ENCODE peak calls at places on chromosomes 5 and 9, in five cellular contexts. M is naive thymus-derived CD8-positive, alpha-beta T cell; E is DMS153; J is heart left ventricle; P is GM19239. S is an unnamed sample.

GRCh38 chr9:114467226-114467750 is 38.0 kb downstream of the WHRN start:
- DNase-seq in P (no peak), M (no peak), E (no peak), J (no peak), S (no peak)

GRCh38 chr5:152331718-152332117 is 73.4 kb downstream of the NMUR2 start:
- DNase-seq in M (no peak), J (no peak), E (no peak), P (no peak), S (no peak)

GRCh38 chr5:95595289-95595931 is 24.5 kb upstream of the GPR150 start:
- DNase-seq in P (no peak), M (no peak), J (no peak), E (no peak), S (no peak)

GRCh38 chr5:114185274-114185673 is 176.6 kb upstream of the KCNN2 start:
- DNase-seq in M (no peak), E (no peak), J (peak; percentile 61), P (no peak), S (no peak)

GRCh38 chr9:127642047-127642740 is 30.1 kb downstream of the STXBP1 start:
- DNase-seq in P (no peak), J (no peak), M (no peak), E (no peak), S (no peak)

GRCh38 chr5:42787845-42788244 is 23.8 kb downstream of the SELENOP start:
- DNase-seq in M (no peak), P (no peak), J (no peak), E (no peak), S (no peak)

GRCh38 chr5:170055606-170056005 is 50.1 kb upstream of the FOXI1 start:
- DNase-seq in P (no peak), E (no peak), M (no peak), J (no peak), S (no peak)

GRCh38 chr5:163565492-163565891 is 60.1 kb downstream of the MAT2B start:
- DNase-seq in E (no peak), M (no peak), J (no peak), P (no peak), S (no peak)

GRCh38 chr5:157222506-157223230 is 42.0 kb downstream of the ITK start:
- DNase-seq in E (no peak), J (no peak), P (no peak), M (peak; percentile 50), S (no peak)

GRCh38 chr9:128972956-128973355 is 25.5 kb downstream of the NUP188 start:
- DNase-seq in E (no peak), M (no peak), J (no peak), P (no peak), S (no peak)

GRCh38 chr5:175922192-175922885 is 45.8 kb downstream of the THOC3 start:
- DNase-seq in E (no peak), J (no peak), M (no peak), P (no peak), S (no peak)

GRCh38 chr5:163309850-163310365 is 127.5 kb upstream of the CCNG1 start:
- DNase-seq in M (no peak), E (no peak), J (no peak), P (no peak), S (no peak)

GRCh38 chr5:159735036-159735435 is 181.2 kb upstream of the ADRA1B start:
- DNase-seq in M (no peak), P (no peak), E (no peak), J (no peak), S (no peak)

GRCh38 chr9:129945314-129945713 is 97.7 kb downstream of the FNBP1 start:
- DNase-seq in J (no peak), M (peak; percentile 62), E (no peak), P (no peak), S (no peak)

GRCh38 chr9:122346478-122347347 is 24.1 kb upstream of the PTGS1 start:
- DNase-seq in P (no peak), J (peak; percentile 73), M (no peak), E (no peak), S (peak; percentile 21)

GRCh38 chr5:161546463-161547301 is at the start of gene GABRB2:
- DNase-seq in M (no peak), P (peak; percentile 40), E (no peak), J (no peak), S (peak; percentile 27)

GRCh38 chr9:101165131-101165530 is 136.6 kb downstream of the PLPPR1 start:
- DNase-seq in M (no peak), E (no peak), P (no peak), J (no peak), S (no peak)

GRCh38 chr9:129028192-129028966 is at the start of gene SH3GLB2:
- DNase-seq in P (peak; percentile 99), J (peak; percentile 98), M (peak; percentile 93), E (peak; percentile 65), S (peak; percentile 84)

GRCh38 chr9:22829236-22829635 is 382.6 kb downstream of the DMRTA1 start:
- DNase-seq in M (no peak), P (no peak), E (no peak), J (no peak), S (no peak)

GRCh38 chr9:7879551-7880245 is 80.1 kb upstream of the DMAC1 start:
- DNase-seq in M (peak; percentile 10), E (no peak), J (no peak), P (no peak), S (no peak)

GRCh38 chr5:95818181-95819147 is 4.1 kb downstream of the GLRX start:
- DNase-seq in E (no peak), M (no peak), J (no peak), P (no peak), S (peak; percentile 62)

GRCh38 chr5:761206-761771 is 23.2 kb downstream of the ZDHHC11B start:
- DNase-seq in M (no peak), E (no peak), P (no peak), J (no peak), S (no peak)

GRCh38 chr5:115601709-115602584 is at the start of gene TICAM2:
- DNase-seq in P (peak; percentile 59), M (peak; percentile 61), J (peak; percentile 76), E (no peak), S (peak; percentile 74)

GRCh38 chr5:31029925-31030324 is 163.6 kb upstream of the CDH6 start:
- DNase-seq in P (no peak), E (no peak), J (no peak), M (no peak), S (no peak)

GRCh38 chr5:153517105-153517700 is 26.7 kb downstream of the GRIA1 start:
- DNase-seq in P (no peak), E (no peak), M (no peak), J (no peak), S (no peak)

GRCh38 chr9:109232449-109232848 is 65.4 kb upstream of the FRRS1L start:
- DNase-seq in M (no peak), E (no peak), P (no peak), J (no peak), S (no peak)

GRCh38 chr5:177025139-177025538 is 2.6 kb downstream of the ZNF346 start:
- DNase-seq in J (no peak), P (no peak), M (no peak), E (no peak), S (no peak)

GRCh38 chr5:135437796-135438560 is 9.2 kb downstream of the DCANP1 start:
- DNase-seq in E (peak; percentile 10), P (no peak), J (peak; percentile 58), M (no peak), S (no peak)

GRCh38 chr9:37947987-37948386 is 44.1 kb upstream of the SLC25A51 start:
- DNase-seq in J (no peak), P (no peak), M (no peak), E (no peak), S (no peak)

GRCh38 chr9:6787793-6788174 is 30.0 kb downstream of the KDM4C start:
- DNase-seq in P (no peak), M (no peak), J (no peak), E (no peak), S (no peak)

GRCh38 chr5:11801061-11801460 is 103.2 kb downstream of the CTNND2 start:
- DNase-seq in P (no peak), J (no peak), M (no peak), E (no peak), S (no peak)

GRCh38 chr9:111598730-111599091 is 736 bp downstream of the PTGR1 start:
- DNase-seq in E (no peak), M (no peak), P (no peak), J (no peak), S (peak; percentile 2)

GRCh38 chr5:420632-421286 is 22.2 kb upstream of the EXOC3 start:
- DNase-seq in M (no peak), J (no peak), E (no peak), P (no peak), S (no peak)

GRCh38 chr9:26812217-26812616 is 80.4 kb downstream of the CAAP1 start:
- DNase-seq in P (no peak), E (no peak), M (no peak), J (no peak), S (no peak)

GRCh38 chr9:29439961-29440360 is 1866.7 kb upstream of the C9orf72 start:
- DNase-seq in M (no peak), P (no peak), E (no peak), J (no peak), S (no peak)